ENCODE peak calls at places on chromosomes 12 and 14, in seven cellular contexts. W is AG10803, B is BE2C, A is PC-3, N is WERI-Rb-1, Y is PC-9, C is lower leg skin. R is an unnamed sample.

GRCh38 chr14:31419179-31420012 is 954 bp downstream of the HEATR5A start:
- DNase-seq in W (peak; percentile 49), B (no peak), A (no peak), N (no peak), Y (no peak), C (no peak), R (no peak)

GRCh38 chr12:123253606-123254459 is 17.8 kb downstream of the CDK2AP1 start:
- DNase-seq in W (peak; percentile 35), B (no peak), A (no peak), N (peak; percentile 46), Y (no peak), C (peak; percentile 83), R (no peak)

GRCh38 chr12:99984271-99985128 is at the start of gene ANKS1B:
- DNase-seq in W (peak; percentile 20), B (peak; percentile 54), A (peak; percentile 49), N (peak; percentile 86), Y (peak; percentile 11), C (no peak), R (peak; percentile 73)

GRCh38 chr12:19186722-19187661 is 57.5 kb downstream of the PLEKHA5 start:
- DNase-seq in W (peak; percentile 65), B (no peak), A (peak; percentile 68), N (peak; percentile 75), Y (no peak), C (no peak), R (no peak)

GRCh38 chr12:48988030-48988649 is 10.0 kb downstream of the WNT1 start:
- DNase-seq in W (no peak), B (peak; percentile 77), A (peak; percentile 71), N (peak; percentile 75), Y (peak; percentile 64), C (peak; percentile 94), R (no peak)

GRCh38 chr12:77830952-77831351 is 258 bp downstream of the NAV3 start:
- DNase-seq in W (no peak), B (no peak), A (no peak), N (no peak), Y (no peak), C (no peak), R (no peak)

GRCh38 chr14:104115691-104116543 is 22.5 kb upstream of the KIF26A start:
- DNase-seq in W (no peak), B (no peak), A (peak; percentile 48), N (peak; percentile 16), Y (peak; percentile 63), C (peak; percentile 89), R (no peak)

GRCh38 chr12:25715147-25715546 is 162.1 kb upstream of the LMNTD1 start:
- DNase-seq in W (peak; percentile 66), B (no peak), A (no peak), N (no peak), Y (no peak), C (no peak), R (no peak)

GRCh38 chr12:46944104-46944503 is 118.3 kb upstream of the SLC38A4 start:
- DNase-seq in W (peak; percentile 74), B (no peak), A (peak; percentile 64), N (no peak), Y (no peak), C (no peak), R (no peak)
- TF ChIP-seq CTCF in W (peak; percentile 49), B (peak; percentile 7), A (peak; percentile 47), N (no peak), Y (no peak), C (no peak), R (peak; percentile 15)

GRCh38 chr12:81992461-81992860 is 233.3 kb upstream of the PPFIA2 start:
- DNase-seq in W (no peak), B (no peak), A (no peak), N (peak; percentile 47), Y (no peak), C (no peak), R (no peak)
- TF ChIP-seq CTCF in W (peak; percentile 28), B (peak; percentile 9), A (no peak), N (peak; percentile 67), Y (no peak), C (no peak), R (peak; percentile 51)

GRCh38 chr12:8950702-8951478 is 1.4 kb upstream of the M6PR start:
- DNase-seq in W (no peak), B (no peak), A (no peak), N (no peak), Y (no peak), C (no peak), R (no peak)
- TF ChIP-seq CTCF in W (no peak), B (no peak), A (no peak), N (no peak), Y (no peak), C (no peak), R (peak; percentile 30)

GRCh38 chr14:63182967-63183366 is 21.3 kb upstream of the RHOJ start:
- DNase-seq in W (no peak), B (no peak), A (no peak), N (no peak), Y (no peak), C (no peak), R (no peak)

GRCh38 chr14:63178912-63179311 is 25.3 kb upstream of the RHOJ start:
- DNase-seq in W (peak; percentile 80), B (no peak), A (peak; percentile 78), N (no peak), Y (peak; percentile 68), C (no peak), R (no peak)

GRCh38 chr14:63180017-63180416 is 24.2 kb upstream of the RHOJ start:
- DNase-seq in W (peak; percentile 61), B (no peak), A (no peak), N (no peak), Y (no peak), C (no peak), R (no peak)

GRCh38 chr14:63175531-63175930 is 28.7 kb upstream of the RHOJ start:
- DNase-seq in W (no peak), B (no peak), A (no peak), N (no peak), Y (no peak), C (no peak), R (no peak)

DNA sequence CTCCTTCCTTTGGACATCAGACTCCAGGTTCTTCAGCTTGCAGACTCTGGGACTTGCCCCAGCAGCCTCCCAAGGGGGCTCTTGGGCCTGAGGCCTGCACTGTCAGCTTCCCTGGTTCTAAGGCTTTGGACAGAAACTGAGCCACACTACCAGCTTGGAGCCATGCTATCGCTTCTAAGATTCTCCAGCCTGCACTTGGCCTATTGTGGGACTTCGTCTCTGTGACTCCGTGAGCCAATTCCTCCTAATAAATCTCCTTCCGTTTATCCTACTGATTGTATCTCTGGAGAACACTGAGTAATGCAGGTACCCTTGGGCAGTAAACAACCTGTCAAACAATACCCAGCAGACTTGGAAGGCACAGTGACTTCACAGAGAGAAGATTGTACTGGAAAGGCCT is 24.9 kb upstream of the RHOJ start:
- DNase-seq in W (no peak), B (no peak), A (peak; percentile 68), N (no peak), Y (no peak), C (no peak), R (no peak)
- TF ChIP-seq CTCF in W (no peak), B (no peak), A (no peak), N (no peak), Y (no peak), C (no peak), R (no peak)

GRCh38 chr12:129911437-129912049 is 7.7 kb upstream of the TMEM132D start:
- DNase-seq in W (peak; percentile 21), B (peak; percentile 48), A (peak; percentile 40), N (peak; percentile 61), Y (peak; percentile 8), C (no peak), R (no peak)
- TF ChIP-seq CTCF in W (peak; percentile 59), B (peak; percentile 73), A (peak; percentile 70), N (peak; percentile 96), Y (peak; percentile 74), C (no peak), R (peak; percentile 96)

DNA sequence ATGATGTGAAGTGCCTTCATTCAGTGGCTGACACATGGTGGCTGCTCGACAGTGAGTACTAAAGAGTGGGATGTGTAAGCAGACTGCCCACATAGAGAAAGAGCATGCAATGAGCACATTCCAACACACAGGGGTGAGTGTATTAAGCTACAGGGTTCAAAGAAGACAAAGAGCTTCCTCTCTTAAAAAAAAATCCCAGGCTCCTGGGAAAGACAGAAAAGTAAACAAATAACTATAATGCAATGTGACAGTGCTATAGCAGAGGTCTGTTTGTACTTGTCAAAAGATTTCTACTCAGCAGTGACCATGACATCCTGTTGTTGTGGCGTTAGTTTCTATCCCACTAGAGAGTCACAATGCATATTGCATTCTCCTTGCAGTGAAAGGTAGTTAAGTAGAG is 12.4 kb upstream of the PCNX1 start:
- DNase-seq in W (no peak), B (no peak), A (no peak), N (no peak), Y (no peak), C (no peak), R (no peak)
- TF ChIP-seq CTCF in W (no peak), B (no peak), A (no peak), N (no peak), Y (no peak), C (no peak), R (no peak)

GRCh38 chr14:40485688-40486087 is 1053.5 kb upstream of the FBXO33 start:
- DNase-seq in W (no peak), B (no peak), A (no peak), N (no peak), Y (no peak), C (no peak), R (no peak)
- TF ChIP-seq CTCF in W (no peak), B (no peak), A (no peak), N (no peak), Y (no peak), C (no peak), R (no peak)

GRCh38 chr14:22099942-22100763 is 426.5 kb upstream of the OR4E1 start:
- DNase-seq in W (peak; percentile 5), B (peak; percentile 42), A (peak; percentile 86), N (peak; percentile 29), Y (no peak), C (peak; percentile 91), R (no peak)
- TF ChIP-seq CTCF in W (peak; percentile 20), B (peak; percentile 67), A (peak; percentile 95), N (peak; percentile 42), Y (no peak), C (peak; percentile 32), R (peak; percentile 74)

GRCh38 chr12:28759334-28759733 is 389.7 kb upstream of the FAR2 start:
- DNase-seq in W (peak; percentile 12), B (no peak), A (peak; percentile 100), N (no peak), Y (peak; percentile 14), C (no peak), R (no peak)
- TF ChIP-seq CTCF in W (no peak), B (no peak), A (peak; percentile 65), N (no peak), Y (no peak), C (no peak), R (no peak)

DNA sequence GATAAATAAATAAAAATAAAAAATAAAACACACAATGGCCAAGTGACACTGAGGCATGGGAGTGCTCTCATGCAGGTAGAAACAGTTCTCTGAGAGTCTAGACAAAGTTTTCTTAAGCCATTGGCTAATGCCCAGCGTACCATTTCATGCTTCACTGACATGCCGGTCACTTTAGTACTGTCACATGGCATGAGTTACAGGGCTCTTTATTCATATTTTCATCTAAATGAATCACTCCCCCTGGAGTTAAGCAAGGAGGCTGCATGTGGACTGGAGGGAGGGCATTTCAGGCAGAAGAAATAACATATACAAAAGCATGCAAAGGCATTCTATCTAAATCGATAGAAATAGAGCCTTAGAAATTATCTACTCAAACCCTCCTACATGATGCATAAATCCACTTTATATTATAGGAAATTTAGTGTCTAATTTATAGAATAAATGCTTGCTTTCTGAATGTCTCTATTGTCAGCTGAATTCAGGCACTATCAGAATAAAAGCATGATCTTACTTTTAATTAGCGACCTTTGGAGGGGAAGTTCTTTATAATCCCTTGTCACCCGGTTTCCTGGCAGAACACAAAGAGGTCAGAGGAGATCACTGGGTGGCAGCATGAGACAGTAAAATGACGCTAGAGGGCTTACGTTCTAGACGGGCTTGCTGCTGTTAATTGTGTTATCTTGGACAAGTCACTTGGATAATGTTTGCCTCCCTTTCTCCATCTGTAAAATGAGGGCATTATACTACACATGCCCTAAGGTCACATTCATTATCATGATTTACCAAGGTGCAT is 17.5 kb downstream of the DYRK4 start:
- DNase-seq in W (peak; percentile 18), B (peak; percentile 29), A (peak; percentile 5), N (peak; percentile 54), Y (no peak), C (no peak), R (no peak)
- TF ChIP-seq CTCF in W (peak; percentile 21), B (peak; percentile 58), A (no peak), N (peak; percentile 63), Y (peak; percentile 27), C (no peak), R (peak; percentile 33)

R was measured in type B pancreatic cell.